ENCODE peak calls at places on chromosomes 11 and 22, in six cellular contexts. J, W, Z, B, L and P are unnamed samples.

GRCh38 chr11:27672836-27673464 is 27.3 kb downstream of the BDNF start:
- DNase-seq in B (no peak), Z (no peak), L (no peak), J (no peak), W (no peak), P (no peak)

GRCh38 chr11:103110406-103110805 is 1.2 kb downstream of the DYNC2H1 start:
- DNase-seq in Z (peak), W (peak), L (no peak), B (no peak), J (no peak), P (no peak)

GRCh38 chr11:75598900-75599299 is 36.8 kb downstream of the SERPINH1 start:
- DNase-seq in L (no peak), Z (no peak), W (no peak), J (no peak), B (no peak), P (no peak)

GRCh38 chr11:131975624-131976420 is 605.4 kb downstream of the NTM start:
- DNase-seq in L (no peak), Z (no peak), J (no peak), B (no peak), W (no peak), P (no peak)

GRCh38 chr11:6259638-6260019 is at the start of gene CCKBR:
- DNase-seq in W (no peak), Z (no peak), L (peak), B (peak), J (no peak), P (no peak)

GRCh38 chr11:42329930-42330555 is 870.6 kb upstream of the LRRC4C start:
- DNase-seq in Z (peak), J (no peak), B (no peak), L (no peak), W (peak), P (no peak)

GRCh38 chr11:121344824-121345223 is 52.3 kb downstream of the SC5D start:
- DNase-seq in J (no peak), L (no peak), B (no peak), Z (no peak), W (no peak), P (no peak)

GRCh38 chr11:116421529-116422185 is 351.1 kb downstream of the BUD13 start:
- DNase-seq in J (no peak), W (no peak), L (no peak), B (no peak), Z (no peak), P (no peak)

GRCh38 chr11:117230286-117230961 is 1.4 kb downstream of the PCSK7 start:
- DNase-seq in J (no peak), W (no peak), L (no peak), B (no peak), Z (no peak), P (peak)

GRCh38 chr22:28064941-28065340 is 145.9 kb upstream of the PITPNB start:
- DNase-seq in J (no peak), Z (peak), L (no peak), W (no peak), B (no peak), P (no peak)

GRCh38 chr22:20023214-20023613 is 2.3 kb downstream of the TANGO2 start:
- DNase-seq in Z (no peak), B (no peak), J (no peak), W (no peak), L (no peak), P (no peak)

GRCh38 chr22:20022231-20023069 is 1.5 kb downstream of the TANGO2 start:
- DNase-seq in L (no peak), B (no peak), J (no peak), W (no peak), Z (no peak), P (no peak)

GRCh38 chr22:20021196-20022181 is 579 bp downstream of the TANGO2 start:
- DNase-seq in J (peak), B (no peak), L (no peak), Z (peak), W (no peak), P (no peak)

GRCh38 chr22:20019661-20020532 is 1.0 kb upstream of the TANGO2 start:
- DNase-seq in B (no peak), L (no peak), J (no peak), W (no peak), Z (no peak), P (no peak)

DNA sequence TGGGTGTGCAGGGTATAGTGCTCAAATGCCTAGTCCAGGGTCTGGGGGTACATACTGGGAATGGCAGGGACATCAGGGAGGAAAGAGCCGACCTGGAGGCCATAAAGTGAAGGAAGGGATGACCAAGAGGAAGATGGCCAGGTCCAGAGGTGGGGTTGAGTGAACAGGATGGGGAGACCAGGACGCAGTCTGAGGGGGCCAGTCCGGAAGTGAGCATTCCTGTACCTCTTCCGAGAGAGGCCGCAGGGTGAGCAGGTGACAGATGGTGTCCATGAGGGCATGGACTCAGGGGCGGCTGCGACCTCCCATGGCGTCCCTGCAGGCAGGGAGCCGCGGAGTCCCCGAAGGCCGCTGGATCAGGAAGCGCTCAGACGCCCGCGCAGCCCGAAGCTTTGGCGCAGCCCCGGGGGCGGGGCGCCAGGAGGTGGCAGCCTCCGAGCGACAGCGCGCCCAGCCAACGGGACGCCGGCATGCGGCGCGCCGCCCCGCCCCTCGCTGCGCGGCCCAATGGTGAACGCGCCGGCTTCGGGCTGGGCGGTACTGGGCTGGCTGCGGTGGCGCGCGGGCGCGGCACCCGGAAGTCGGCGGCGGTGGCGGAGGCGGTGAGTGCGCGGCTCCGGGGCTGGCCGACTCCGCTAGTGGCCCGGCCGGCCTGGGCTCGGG is at the start of gene TANGO2:
- DNase-seq in J (peak), B (peak), L (peak), Z (peak), W (peak), P (peak)
- TF ChIP-seq CTCF in J (no peak), B (no peak), L (no peak), Z (no peak), W (no peak), P (no peak)

DNA sequence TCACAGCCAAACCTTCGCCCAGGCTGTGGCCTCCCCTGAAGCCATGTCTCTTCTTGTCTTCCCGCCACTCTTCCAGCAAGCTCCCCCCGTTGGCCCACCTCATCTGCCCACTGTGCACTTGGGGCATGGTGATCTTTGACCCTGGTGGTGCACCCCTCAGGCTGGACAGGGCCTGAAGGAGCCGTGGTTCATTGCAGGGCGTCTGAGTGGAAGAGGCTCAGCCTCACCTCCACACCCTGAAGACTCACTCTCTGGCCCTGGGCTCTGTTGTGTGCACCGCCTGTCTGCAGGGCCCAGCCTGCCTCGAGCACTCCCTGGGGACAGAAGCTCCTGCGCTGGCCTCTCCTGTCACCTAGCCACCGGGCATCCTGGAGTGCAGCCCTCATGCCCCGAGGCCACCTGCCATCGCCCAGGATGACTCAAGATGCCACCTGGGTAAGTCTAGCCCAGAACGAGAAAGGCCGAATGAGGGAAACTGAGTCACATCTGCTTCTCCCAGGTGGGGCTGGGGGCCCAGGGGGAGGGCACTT is 40.8 kb upstream of the PPARA start:
- DNase-seq in Z (no peak), L (no peak), J (no peak), W (no peak), B (no peak), P (no peak)
- TF ChIP-seq CTCF in Z (no peak), L (no peak), J (no peak), W (no peak), B (no peak), P (no peak)

GRCh38 chr11:84384637-84385227 is 1098.6 kb upstream of the CCDC90B start:
- DNase-seq in Z (peak), W (peak), B (peak), L (peak), J (peak), P (no peak)
- TF ChIP-seq CTCF in Z (peak), W (peak), B (peak), L (peak), J (peak), P (peak)

GRCh38 chr11:118883368-118884071 is at the start of gene CXCR5:
- DNase-seq in J (no peak), Z (no peak), L (no peak), W (peak), B (no peak), P (peak)
- TF ChIP-seq CTCF in J (no peak), Z (no peak), L (no peak), W (peak), B (no peak), P (no peak)

GRCh38 chr11:86918943-86919342 is 36.3 kb downstream of the FZD4 start:
- DNase-seq in B (no peak), Z (peak), J (no peak), L (no peak), W (peak), P (no peak)

GRCh38 chr11:86922225-86922624 is 33.0 kb downstream of the FZD4 start:
- DNase-seq in L (no peak), B (no peak), W (no peak), Z (no peak), J (no peak), P (no peak)

GRCh38 chr11:86917577-86917976 is 37.6 kb downstream of the FZD4 start:
- DNase-seq in J (no peak), Z (no peak), W (no peak), B (no peak), L (no peak), P (no peak)

GRCh38 chr11:86916330-86916729 is 38.9 kb downstream of the FZD4 start:
- DNase-seq in B (no peak), J (no peak), Z (peak), L (no peak), W (peak), P (no peak)

DNA sequence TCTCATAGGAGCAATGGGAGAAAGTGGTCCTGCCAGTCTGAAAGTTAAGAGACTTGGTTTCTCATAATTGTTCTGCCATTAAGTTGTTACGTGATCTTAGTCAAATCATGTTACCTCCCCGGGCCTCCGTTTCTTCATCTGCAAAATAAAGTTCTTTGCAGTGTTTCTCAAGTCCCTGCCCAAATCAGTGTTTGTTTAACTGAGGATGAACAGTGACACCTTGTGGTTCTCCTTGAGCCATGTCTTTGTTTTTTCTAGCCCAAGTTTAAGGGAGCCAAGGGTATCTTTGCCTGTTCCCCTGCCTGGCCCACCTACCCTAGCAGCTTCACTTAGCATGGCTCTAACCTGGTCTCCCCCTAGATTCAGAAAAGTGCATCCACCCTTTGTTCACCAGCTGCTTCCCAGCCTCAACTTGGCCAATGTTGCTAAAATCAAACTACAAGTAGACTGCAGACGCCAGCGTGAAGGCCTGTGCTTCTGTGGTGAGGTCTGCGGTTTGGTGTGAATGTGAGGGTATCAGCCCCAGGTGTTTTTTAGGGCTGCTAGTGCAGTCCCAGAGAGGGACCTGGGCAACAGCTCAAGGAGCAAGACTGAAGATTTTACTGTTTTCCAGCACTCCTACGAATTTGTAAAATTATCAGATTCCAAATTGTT is 35.5 kb downstream of the FZD4 start:
- DNase-seq in Z (peak), B (peak), L (no peak), J (no peak), W (peak), P (no peak)
- TF ChIP-seq CTCF in Z (peak), B (peak), L (peak), J (peak), W (peak), P (no peak)

DNA sequence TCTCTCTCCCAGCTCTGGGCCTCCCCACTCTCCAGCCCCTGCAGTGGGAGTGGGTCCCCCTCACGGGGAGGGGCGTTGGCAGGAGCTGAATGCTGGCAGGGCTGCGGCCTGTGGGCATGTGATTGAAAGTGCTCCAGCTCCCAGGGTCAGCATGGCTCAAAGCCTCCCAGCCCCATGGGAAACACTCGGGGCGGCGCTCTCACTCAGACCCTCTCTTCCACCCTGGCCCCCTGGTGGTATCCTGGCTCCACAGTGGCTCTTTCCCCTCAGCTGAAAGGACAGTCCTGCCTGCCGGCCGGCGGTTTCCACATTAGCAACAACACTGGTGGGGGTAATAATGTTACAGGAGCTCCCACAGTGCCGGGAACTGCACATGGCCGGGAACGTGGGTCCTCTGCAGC is 35.5 kb downstream of the POLR3H start:
- DNase-seq in B (no peak), W (no peak), L (no peak), J (no peak), Z (no peak), P (no peak)
- TF ChIP-seq CTCF in B (no peak), W (peak), L (peak), J (no peak), Z (peak), P (no peak)

DNA sequence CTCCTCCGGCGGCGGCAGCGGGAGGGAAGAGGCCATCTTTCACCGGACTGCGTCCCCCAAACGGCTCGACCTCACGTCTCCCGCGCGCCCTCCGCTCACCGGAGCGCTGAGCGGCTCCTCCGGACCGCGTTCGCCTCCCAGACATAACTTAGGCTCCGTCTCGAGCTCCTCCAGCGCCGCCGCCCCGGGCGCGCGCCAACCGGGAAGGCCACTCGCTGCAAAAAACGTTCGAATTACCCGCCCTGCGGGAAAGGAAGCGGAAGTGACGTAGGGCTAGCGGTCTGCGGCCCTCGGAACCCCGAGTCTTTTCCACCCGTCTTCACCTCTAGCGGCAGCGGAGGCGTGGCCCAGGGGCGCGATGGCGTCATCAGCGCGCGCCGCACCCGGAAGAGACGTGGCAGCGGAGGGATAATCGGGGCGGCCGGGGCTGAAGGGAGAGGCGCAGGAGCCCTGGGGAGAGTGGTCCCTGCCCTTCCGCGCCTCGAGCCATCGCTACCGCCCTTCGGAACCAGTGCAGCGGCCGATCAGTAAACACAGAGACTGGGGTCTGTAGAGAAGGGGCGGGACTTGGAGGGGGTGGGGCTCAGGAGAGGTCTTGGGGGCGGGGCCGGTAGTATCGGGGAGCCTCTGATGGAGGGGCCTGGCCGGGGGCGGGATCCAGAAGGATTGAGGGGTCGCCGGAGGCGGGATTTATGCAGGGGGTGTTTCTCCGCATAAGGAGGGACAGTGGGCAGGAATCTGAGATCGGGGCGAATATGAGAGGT is at the start of the genes CDCA5 and ZFPL1:
- DNase-seq in B (peak), J (peak), Z (peak), L (peak), W (peak), P (peak)
- TF ChIP-seq CTCF in B (no peak), J (no peak), Z (no peak), L (no peak), W (no peak), P (no peak)

DNA sequence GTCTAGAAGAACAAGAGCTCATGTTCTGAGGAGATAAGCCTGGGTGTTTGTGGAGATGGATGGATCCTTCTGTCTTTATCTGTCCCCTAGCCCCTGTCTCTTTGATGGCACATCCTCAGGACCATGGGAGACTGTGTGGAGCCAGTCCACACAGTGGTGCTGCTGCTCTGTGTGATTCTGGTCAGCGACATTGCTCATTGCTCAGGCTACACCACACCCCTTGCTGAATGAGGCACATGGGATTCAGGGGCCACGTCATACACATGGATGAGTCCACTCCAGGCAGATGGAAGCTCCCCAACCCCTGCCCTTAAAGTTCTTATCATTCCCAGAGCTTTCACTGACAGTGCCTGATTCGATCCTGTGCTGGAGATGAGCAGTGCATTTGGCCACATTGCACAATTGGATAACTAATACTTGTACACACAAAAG is 222.2 kb downstream of the NAV2 start:
- DNase-seq in B (no peak), J (no peak), L (no peak), Z (peak), W (peak), P (no peak)
- TF ChIP-seq CTCF in B (no peak), J (no peak), L (no peak), Z (no peak), W (peak), P (no peak)

GRCh38 chr11:32183512-32183911 is 92.6 kb downstream of the RCN1 start:
- DNase-seq in Z (no peak), B (no peak), J (no peak), L (no peak), W (no peak), P (no peak)

GRCh38 chr11:32188785-32189184 is 97.9 kb downstream of the RCN1 start:
- DNase-seq in J (no peak), B (no peak), W (no peak), Z (no peak), L (no peak), P (no peak)

GRCh38 chr11:32187106-32187505 is 96.2 kb downstream of the RCN1 start:
- DNase-seq in L (no peak), J (no peak), W (no peak), B (no peak), Z (no peak), P (no peak)

GRCh38 chr11:32186118-32186517 is 95.2 kb downstream of the RCN1 start:
- DNase-seq in W (no peak), L (no peak), B (no peak), Z (no peak), J (no peak), P (no peak)

DNA sequence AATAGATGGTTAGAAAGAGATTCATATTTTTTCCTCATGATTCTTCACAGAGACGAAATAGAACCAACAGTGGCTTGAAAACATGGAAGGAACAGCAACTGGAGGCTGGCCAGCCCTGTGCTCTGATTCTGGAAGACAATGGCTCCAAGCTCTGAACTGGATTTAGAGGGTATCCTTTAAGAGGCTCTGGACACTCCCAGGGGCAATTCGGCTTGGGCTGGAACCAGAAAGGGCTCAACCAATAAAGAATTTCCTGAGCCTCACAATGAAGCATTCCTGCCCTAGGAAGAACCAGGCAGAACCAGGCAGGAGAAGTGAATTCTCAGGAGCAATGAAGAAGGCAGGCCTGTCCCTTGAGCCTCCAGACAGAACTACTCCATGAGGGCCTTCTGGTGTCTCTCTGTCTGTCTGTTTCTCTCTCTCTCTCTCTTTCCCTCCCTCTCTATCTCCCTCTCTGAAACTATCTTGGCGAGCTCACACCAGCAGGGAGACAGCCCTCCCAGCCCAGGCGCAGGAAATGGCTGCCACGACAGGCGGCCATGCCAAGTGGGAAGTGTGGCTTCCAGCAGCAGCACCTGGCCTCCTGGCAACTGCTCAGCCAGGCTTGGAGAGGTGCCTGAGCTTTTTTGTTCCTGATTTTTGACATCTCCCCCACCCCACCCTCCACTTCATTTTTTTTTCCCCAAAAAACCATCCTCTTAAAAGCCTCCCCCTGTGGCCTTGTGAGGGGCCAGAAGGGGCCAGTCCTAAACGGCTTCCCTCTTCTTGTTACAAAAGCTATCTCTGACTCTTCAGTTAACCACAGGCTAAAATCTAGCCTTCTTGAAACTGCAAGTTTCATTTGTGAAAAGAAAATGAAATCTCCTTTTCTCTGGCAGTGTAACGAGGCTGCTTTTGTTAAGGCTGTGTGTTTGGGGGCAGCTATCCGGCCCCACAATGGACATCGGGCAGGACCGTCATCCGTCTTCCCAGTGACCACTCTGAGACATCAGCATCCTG is 93.5 kb downstream of the RCN1 start:
- DNase-seq in Z (no peak), W (no peak), B (no peak), J (no peak), L (no peak), P (no peak)
- TF ChIP-seq CTCF in Z (no peak), W (no peak), B (no peak), J (no peak), L (no peak), P (no peak)